ENCODE peak calls at places on chromosome 3, in eight cellular contexts. S is activated CD8-positive, alpha-beta memory T cell treated with anti-CD3 and anti-CD28 coated beads for 1 hour; P is GM13977; W is H4; M is GM23338; A is Peyer's patch; V is NCI-H1436; T is naive thymus-derived CD8-positive, alpha-beta T cell. O is an unnamed sample.

GRCh38 chr3:22450785-22451400 is 699.9 kb upstream of the ZNF385D start:
- DNase-seq in P (no peak), T (no peak), M (no peak), V (no peak), A (no peak), W (peak), S (no peak), O (no peak)

GRCh38 chr3:184741798-184742675 is 30.2 kb upstream of the MAGEF1 start:
- DNase-seq in S (no peak), T (no peak), P (no peak), A (peak), M (peak), V (no peak), W (no peak), O (no peak)

GRCh38 chr3:32154180-32154579 is 47.8 kb downstream of the GPD1L start:
- DNase-seq in P (no peak), S (no peak), M (peak), V (no peak), A (no peak), T (no peak), W (no peak), O (no peak)

GRCh38 chr3:87495946-87496345 is 219.6 kb upstream of the POU1F1 start:
- DNase-seq in A (no peak), T (no peak), V (no peak), W (no peak), M (no peak), S (no peak), P (no peak), O (no peak)

GRCh38 chr3:45112939-45113338 is 33.2 kb downstream of the CDCP1 start:
- DNase-seq in V (no peak), W (no peak), S (no peak), M (no peak), P (no peak), A (no peak), T (no peak), O (no peak)

GRCh38 chr3:188205992-188206416 is 52.0 kb downstream of the LPP start:
- DNase-seq in W (no peak), P (no peak), V (no peak), A (peak), T (no peak), M (peak), S (no peak), O (no peak)

GRCh38 chr3:44647771-44648170 is 761 bp upstream of the ZNF35 start:
- DNase-seq in A (no peak), T (no peak), S (no peak), W (no peak), M (no peak), V (no peak), P (no peak), O (no peak)

GRCh38 chr3:138253609-138254008 is 66.5 kb downstream of the ARMC8 start:
- DNase-seq in W (no peak), T (no peak), V (no peak), A (no peak), M (no peak), S (no peak), P (no peak), O (no peak)

GRCh38 chr3:196951371-196951770 is 9.0 kb upstream of the NCBP2 start:
- DNase-seq in M (no peak), S (no peak), A (no peak), P (no peak), T (no peak), V (no peak), W (no peak), O (no peak)

GRCh38 chr3:170858599-170858998 is 11.4 kb downstream of the RPL22L1 start:
- DNase-seq in S (no peak), V (no peak), M (no peak), W (no peak), A (no peak), T (no peak), P (no peak), O (no peak)

GRCh38 chr3:135973846-135974245 is 8.3 kb downstream of the PPP2R3A start:
- DNase-seq in T (no peak), P (no peak), V (no peak), A (no peak), M (no peak), S (no peak), W (no peak), O (no peak)

GRCh38 chr3:14158370-14158769 is 20.0 kb downstream of the XPC start:
- DNase-seq in A (no peak), P (no peak), V (no peak), S (no peak), T (no peak), W (no peak), M (no peak), O (no peak)

O was measured in effector memory CD4-positive, alpha-beta T cell.